ENCODE peak calls at places on chromosome 6, in five cellular contexts. N is GM12865, Z is IMR-90, R is bronchial epithelial cell, M is astrocyte of the spinal cord. U is an unnamed sample.

GRCh38 chr6:24332306-24332705 is 25.6 kb downstream of the DCDC2 start:
- DNase-seq in Z (no peak), M (peak; percentile 36), R (peak; percentile 85), N (no peak), U (peak; percentile 90)

GRCh38 chr6:109345986-109346385 is 36.3 kb downstream of the CD164 start:
- DNase-seq in N (no peak), Z (no peak), R (no peak), M (no peak), U (no peak)

GRCh38 chr6:159092631-159093030 is 47.8 kb upstream of the TAGAP start:
- DNase-seq in N (no peak), Z (no peak), R (no peak), M (no peak), U (peak; percentile 33)

GRCh38 chr6:150765457-150765764 is 100.1 kb upstream of the MTHFD1L start:
- DNase-seq in M (no peak), N (peak; percentile 44), R (no peak), Z (no peak), U (no peak)

GRCh38 chr6:25022140-25022553 is 86.4 kb upstream of the RIPOR2 start:
- DNase-seq in M (peak; percentile 16), Z (peak; percentile 77), R (peak; percentile 82), N (no peak), U (peak; percentile 84)

GRCh38 chr6:56718236-56718635 is 75.5 kb upstream of the DST start:
- DNase-seq in N (no peak), Z (no peak), M (no peak), R (peak; percentile 79), U (peak; percentile 74)

GRCh38 chr6:144284753-144285547 is at the start of gene UTRN:
- DNase-seq in N (peak; percentile 71), R (peak; percentile 51), M (peak; percentile 87), Z (peak; percentile 79), U (peak; percentile 79)

GRCh38 chr6:154510144-154510905 is at the start of gene CNKSR3:
- DNase-seq in Z (peak; percentile 95), R (peak; percentile 29), N (peak; percentile 45), M (peak; percentile 98), U (peak; percentile 80)

GRCh38 chr6:107248147-107248546 is 132.8 kb upstream of the BEND3 start:
- DNase-seq in N (no peak), R (no peak), Z (no peak), M (no peak), U (no peak)

GRCh38 chr6:116102856-116103255 is 2.2 kb downstream of the NT5DC1 start:
- DNase-seq in M (no peak), Z (no peak), R (peak; percentile 10), N (peak; percentile 48), U (no peak)

GRCh38 chr6:28948782-28949486 is 25.1 kb upstream of the TRIM27 start:
- DNase-seq in M (no peak), Z (no peak), R (no peak), N (no peak), U (no peak)

GRCh38 chr6:93786474-93787330 is 367.3 kb upstream of the EPHA7 start:
- DNase-seq in R (no peak), Z (no peak), M (peak; percentile 58), N (no peak), U (no peak)

GRCh38 chr6:117440558-117441525 is 15.1 kb upstream of the ROS1 start:
- DNase-seq in R (peak; percentile 97), Z (peak; percentile 93), N (no peak), M (peak; percentile 87), U (peak; percentile 96)

GRCh38 chr6:168565112-168565511 is 124.1 kb downstream of the SMOC2 start:
- DNase-seq in N (no peak), Z (no peak), M (no peak), R (no peak), U (no peak)

GRCh38 chr6:72464791-72465691 is 156.8 kb upstream of the KCNQ5 start:
- DNase-seq in N (no peak), Z (peak; percentile 83), M (peak; percentile 83), R (peak; percentile 92), U (peak; percentile 92)

GRCh38 chr6:38997128-38997761 is 51.3 kb upstream of the GLP1R start:
- DNase-seq in Z (peak; percentile 12), R (peak; percentile 5), N (peak; percentile 52), M (peak; percentile 9), U (peak; percentile 19)

GRCh38 chr6:14658909-14659561 is 541.5 kb downstream of the CD83 start:
- DNase-seq in Z (peak; percentile 83), N (no peak), R (peak; percentile 66), M (no peak), U (peak; percentile 84)

GRCh38 chr6:165660881-165661415 is 2.1 kb downstream of the PDE10A start:
- DNase-seq in R (no peak), N (no peak), Z (no peak), M (no peak), U (no peak)

GRCh38 chr6:71602385-71602949 is 283.9 kb upstream of the RIMS1 start:
- DNase-seq in R (peak; percentile 96), M (peak; percentile 72), N (no peak), Z (peak; percentile 62), U (peak; percentile 94)

GRCh38 chr6:8157839-8158238 is 55.5 kb upstream of the EEF1E1 start:
- DNase-seq in Z (no peak), M (no peak), N (no peak), R (no peak), U (no peak)

GRCh38 chr6:32972353-32973143 is 4.2 kb downstream of the BRD2 start:
- DNase-seq in Z (no peak), R (no peak), N (peak; percentile 61), M (no peak), U (no peak)

GRCh38 chr6:43488667-43489276 is 11.4 kb downstream of the TJAP1 start:
- DNase-seq in R (no peak), Z (peak; percentile 41), M (peak; percentile 38), N (no peak), U (no peak)

GRCh38 chr6:34146801-34147592 is 1.1 kb upstream of the GRM4 start:
- DNase-seq in N (no peak), M (peak; percentile 18), R (peak; percentile 59), Z (peak; percentile 7), U (peak; percentile 42)

GRCh38 chr6:33091957-33092356 is 16.2 kb downstream of the HLA-DPB1 start:
- DNase-seq in N (peak; percentile 77), R (no peak), Z (no peak), M (no peak), U (no peak)

GRCh38 chr6:108895591-108895990 is 47.4 kb downstream of the ARMC2 start:
- DNase-seq in Z (peak; percentile 36), N (no peak), M (no peak), R (no peak), U (no peak)

GRCh38 chr6:13677878-13678254 is 33.8 kb downstream of the RANBP9 start:
- DNase-seq in Z (no peak), M (no peak), N (no peak), R (no peak), U (no peak)

GRCh38 chr6:27651371-27651732 is 178.4 kb upstream of the ZNF184 start:
- DNase-seq in R (peak; percentile 29), Z (no peak), M (no peak), N (no peak), U (peak; percentile 65)

GRCh38 chr6:14690120-14691056 is 555.5 kb upstream of the JARID2 start:
- DNase-seq in R (no peak), M (no peak), N (no peak), Z (no peak), U (no peak)

GRCh38 chr6:162053084-162053483 is 674.5 kb downstream of the PRKN start:
- DNase-seq in R (no peak), Z (no peak), M (no peak), N (no peak), U (no peak)

GRCh38 chr6:162056061-162056460 is 671.5 kb downstream of the PRKN start:
- DNase-seq in Z (no peak), N (no peak), M (no peak), R (no peak), U (no peak)

GRCh38 chr6:162058281-162058875 is 669.2 kb downstream of the PRKN start:
- DNase-seq in R (peak; percentile 51), Z (no peak), N (no peak), M (peak; percentile 55), U (peak; percentile 49)

GRCh38 chr6:162055365-162055764 is 672.2 kb downstream of the PRKN start:
- DNase-seq in Z (no peak), N (no peak), M (no peak), R (no peak), U (no peak)

GRCh38 chr6:162056745-162057144 is 670.8 kb downstream of the PRKN start:
- DNase-seq in N (no peak), M (peak; percentile 49), Z (no peak), R (no peak), U (no peak)
- TF ChIP-seq CTCF in N (no peak), M (no peak), Z (no peak), R (no peak), U (no peak)

GRCh38 chr6:41639556-41640371 is 1.5 kb downstream of the MDFI start:
- DNase-seq in Z (no peak), N (no peak), M (peak; percentile 82), R (no peak), U (no peak)
- H3K4me3 ChIP-seq in Z (no peak overlapping the region), N (no peak overlapping the region), M (peak overlapping the region; percentile 44), R (no peak overlapping the region), U (peak overlapping the region; percentile 86)

GRCh38 chr6:20211941-20212391 is 303 bp downstream of the MBOAT1 start:
- DNase-seq in N (peak; percentile 64), R (peak; percentile 36), M (no peak), Z (no peak), U (peak; percentile 68)

GRCh38 chr6:20213271-20213798 is 1.1 kb upstream of the MBOAT1 start:
- DNase-seq in R (no peak), N (no peak), Z (no peak), M (no peak), U (no peak)

GRCh38 chr6:20210158-20210557 is 2.1 kb downstream of the MBOAT1 start:
- DNase-seq in M (no peak), N (no peak), R (no peak), Z (no peak), U (no peak)

GRCh38 chr6:20211037-20211940 is 980 bp downstream of the MBOAT1 start:
- DNase-seq in N (peak; percentile 65), M (peak; percentile 52), R (peak; percentile 84), Z (peak; percentile 31), U (peak; percentile 86)

GRCh38 chr6:20212392-20213111 is at the start of gene MBOAT1:
- DNase-seq in Z (peak; percentile 87), N (peak; percentile 93), M (peak; percentile 94), R (peak; percentile 74), U (peak; percentile 92)
- TF ChIP-seq CTCF in Z (no peak), N (peak; percentile 10), M (no peak), R (peak; percentile 9), U (no peak)

GRCh38 chr6:26250806-26251075 is 114.3 kb upstream of the BTN3A2 start:
- DNase-seq in R (no peak), M (no peak), N (no peak), Z (peak; percentile 55), U (peak; percentile 60)
- H3K4me3 ChIP-seq in R (peak overlapping the region; percentile 60), M (peak overlapping the region; percentile 87), N (peak overlapping the region; percentile 63), Z (peak overlapping the region; percentile 66), U (peak overlapping the region; percentile 81)

GRCh38 chr6:36130672-36131516 is 581 bp downstream of the MAPK13 start:
- DNase-seq in R (no peak), M (no peak), N (peak; percentile 35), Z (no peak), U (peak; percentile 24)
- TF ChIP-seq CTCF in R (peak; percentile 5), M (no peak), N (no peak), Z (no peak), U (peak; percentile 11)